ENCODE peak calls at places on chromosomes 16 and 17, in five cellular contexts. D, T, A, H and N are unnamed samples.

GRCh38 chr17:79000396-79001189 is 9.0 kb downstream of the CANT1 start:
- DNase-seq in A (no peak), H (no peak), T (no peak), D (no peak), N (no peak)

GRCh38 chr17:35736236-35736635 is 4.8 kb downstream of the RASL10B start:
- DNase-seq in T (no peak), H (no peak), D (no peak), A (no peak), N (no peak)

GRCh38 chr17:82101301-82101715 is 3.3 kb upstream of the FASN start:
- DNase-seq in H (no peak), T (no peak), A (no peak), D (no peak), N (no peak)

GRCh38 chr16:24851700-24852099 is 5.9 kb downstream of the SLC5A11 start:
- DNase-seq in D (no peak), H (peak), T (no peak), A (no peak), N (no peak)

GRCh38 chr17:73841431-73842060 is 197.3 kb upstream of the SDK2 start:
- DNase-seq in D (no peak), T (peak), H (no peak), A (peak), N (no peak)

GRCh38 chr17:58344047-58344790 is 7.8 kb downstream of the SUPT4H1 start:
- DNase-seq in H (peak), A (no peak), D (no peak), T (no peak), N (no peak)

GRCh38 chr17:50684288-50684611 is 23.5 kb downstream of the ANKRD40 start:
- DNase-seq in H (no peak), D (no peak), T (no peak), A (no peak), N (no peak)

GRCh38 chr16:57614546-57615343 is 13.7 kb upstream of the ADGRG1 start:
- DNase-seq in T (no peak), D (no peak), A (no peak), H (peak), N (no peak)

GRCh38 chr17:57839571-57839923 is 10.3 kb downstream of the MRPS23 start:
- DNase-seq in A (no peak), H (no peak), D (no peak), T (no peak), N (no peak)

GRCh38 chr17:6505425-6506142 is 50.8 kb downstream of the PITPNM3 start:
- DNase-seq in H (no peak), D (no peak), A (no peak), T (no peak), N (no peak)

GRCh38 chr17:17510456-17511292 is 14.5 kb upstream of the RASD1 start:
- DNase-seq in A (no peak), H (no peak), D (no peak), T (no peak), N (no peak)